ENCODE peak calls at places on chromosome 13, in six cellular contexts. T is transverse colon, X is fibroblast of pulmonary artery, H is spleen, N is ascending aorta, V is BE2C. L is an unnamed sample.

GRCh38 chr13:49410006-49410405 is 33.9 kb downstream of the CAB39L start:
- DNase-seq in V (no peak), N (no peak), H (no peak), X (no peak), T (no peak), L (no peak)

GRCh38 chr13:70391678-70392077 is 283.4 kb upstream of the KLHL1 start:
- DNase-seq in V (no peak), T (peak), H (no peak), X (no peak), N (no peak), L (no peak)

GRCh38 chr13:23322353-23323336 is 110.9 kb downstream of the SACS start:
- DNase-seq in V (no peak), T (no peak), H (no peak), X (no peak), N (no peak), L (no peak)

GRCh38 chr13:65054277-65054676 is 2175.9 kb downstream of the PCDH9 start:
- DNase-seq in V (no peak), T (no peak), N (no peak), H (no peak), X (no peak), L (no peak)

GRCh38 chr13:24135674-24136300 is 24.7 kb upstream of the SPATA13 start:
- DNase-seq in T (no peak), X (peak), N (no peak), H (no peak), V (no peak), L (no peak)

GRCh38 chr13:38262211-38262610 is 87.4 kb upstream of the UFM1 start:
- DNase-seq in T (no peak), N (no peak), X (peak), V (no peak), H (no peak), L (no peak)

GRCh38 chr13:73039201-73040108 is 19.4 kb upstream of the KLF5 start:
- DNase-seq in X (no peak), T (no peak), V (no peak), N (no peak), H (no peak), L (no peak)

GRCh38 chr13:103931396-103931795 is 865.2 kb upstream of the SLC10A2 start:
- DNase-seq in N (no peak), T (no peak), V (no peak), X (no peak), H (no peak), L (no peak)

GRCh38 chr13:33034897-33035296 is 18.7 kb downstream of the KL start:
- DNase-seq in T (no peak), V (no peak), N (no peak), H (no peak), X (no peak), L (no peak)

DNA sequence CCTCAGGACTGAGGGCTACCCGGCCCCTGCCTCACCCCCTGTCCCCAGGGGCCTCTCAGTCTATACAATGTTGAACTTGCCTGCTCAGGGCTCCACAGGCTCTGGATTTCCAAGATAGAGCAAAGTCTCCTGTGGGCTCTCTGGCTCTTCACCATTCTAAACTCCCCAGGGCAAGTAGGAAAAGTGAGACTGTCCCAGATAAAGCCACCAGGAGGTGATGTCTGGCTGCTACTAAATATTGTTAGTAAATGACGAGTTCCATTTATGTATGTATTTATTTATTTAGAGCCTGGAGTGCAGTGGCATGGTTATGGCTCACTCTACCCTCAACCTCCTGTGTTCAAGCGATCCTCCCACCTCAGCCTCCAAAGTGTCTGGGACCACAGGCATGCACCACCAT is 73.6 kb upstream of the SIAH3 start:
- DNase-seq in V (no peak), X (peak), N (no peak), H (no peak), T (no peak), L (no peak)
- TF ChIP-seq CTCF in V (no peak), X (peak), N (no peak), H (peak), T (no peak), L (no peak)

DNA sequence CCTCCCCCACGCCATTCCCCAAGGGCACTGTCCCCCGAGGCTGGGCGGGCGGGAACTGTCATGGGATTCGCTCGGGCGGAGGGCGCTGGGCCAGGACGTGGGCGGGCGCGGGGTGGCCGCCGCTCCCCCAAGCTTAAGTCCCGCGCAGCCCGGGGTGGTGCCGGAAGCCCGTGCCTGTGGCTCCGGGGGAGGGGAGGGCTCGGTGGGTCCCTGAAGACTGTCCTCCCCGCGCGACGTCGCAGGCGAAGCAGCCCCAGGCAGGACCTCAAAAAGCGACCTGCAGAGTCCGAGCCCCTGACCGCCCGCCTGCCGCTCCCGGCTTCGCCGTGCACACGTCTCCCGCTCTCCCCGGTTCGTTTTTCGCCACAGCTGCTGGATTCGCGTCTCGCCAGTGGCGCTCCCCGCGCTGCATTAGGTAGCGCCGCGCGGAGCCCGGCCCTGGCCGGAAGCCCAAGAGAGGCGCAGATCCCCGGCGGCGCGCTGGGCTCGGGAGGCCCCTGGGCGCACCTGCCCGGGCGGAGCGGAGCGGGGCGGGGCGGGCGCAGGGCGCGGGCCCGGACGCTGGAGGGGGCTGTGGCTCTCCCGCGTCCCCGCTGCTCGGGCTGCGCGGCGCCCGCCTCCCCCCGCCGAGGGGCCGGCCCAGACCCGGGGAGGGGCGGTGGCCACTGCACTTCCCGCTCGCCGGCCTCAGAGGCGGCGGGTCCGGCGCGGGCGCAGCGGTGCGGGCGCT is at the start of gene FARP1:
- DNase-seq in X (peak), T (peak), H (peak), V (peak), N (no peak), L (peak)
- TF ChIP-seq CTCF in X (no peak), T (no peak), H (peak), V (no peak), N (no peak), L (peak)

GRCh38 chr13:62627226-62627625 is 1211.6 kb upstream of the PCDH20 start:
- DNase-seq in T (no peak), V (no peak), X (no peak), H (peak), N (no peak), L (no peak)

GRCh38 chr13:62631124-62631523 is 1215.5 kb upstream of the PCDH20 start:
- DNase-seq in N (no peak), X (no peak), H (no peak), T (no peak), V (no peak), L (no peak)

GRCh38 chr13:62633448-62633847 is 1217.8 kb upstream of the PCDH20 start:
- DNase-seq in N (no peak), X (no peak), V (no peak), H (no peak), T (no peak), L (no peak)

GRCh38 chr13:62629618-62630017 is 1214.0 kb upstream of the PCDH20 start:
- DNase-seq in T (no peak), X (no peak), V (peak), H (no peak), N (no peak), L (no peak)

DNA sequence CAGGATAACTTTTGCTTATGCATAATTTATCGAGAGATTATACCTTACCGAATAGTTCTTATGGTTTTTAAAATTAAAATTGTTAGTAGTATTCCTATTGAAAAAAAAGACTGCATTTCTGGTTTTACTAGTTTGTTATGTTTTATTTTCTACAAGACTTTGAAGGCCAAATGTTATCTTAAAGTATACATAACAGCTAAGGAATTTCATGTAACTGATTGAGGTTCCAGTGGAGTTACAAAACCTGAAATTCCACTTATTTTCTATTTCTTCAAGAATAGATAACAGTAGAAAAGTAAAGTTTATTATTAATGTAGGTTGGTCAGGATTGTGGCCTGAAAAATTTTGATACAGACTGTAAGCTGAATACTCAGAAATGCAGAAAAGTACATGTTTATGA is 1216.0 kb upstream of the PCDH20 start:
- DNase-seq in T (no peak), N (no peak), H (no peak), X (no peak), V (no peak), L (no peak)
- TF ChIP-seq CTCF in T (no peak), N (no peak), H (no peak), X (no peak), V (no peak), L (no peak)

GRCh38 chr13:26653842-26654241 is 96.4 kb downstream of the WASF3 start:
- DNase-seq in X (no peak), N (no peak), T (no peak), H (no peak), V (no peak), L (no peak)

GRCh38 chr13:26658972-26659371 is 101.5 kb downstream of the WASF3 start:
- DNase-seq in X (no peak), H (no peak), V (no peak), N (no peak), T (no peak), L (no peak)

GRCh38 chr13:26658491-26658890 is 101.0 kb downstream of the WASF3 start:
- DNase-seq in H (no peak), T (no peak), N (no peak), V (no peak), X (no peak), L (no peak)

GRCh38 chr13:26660185-26660584 is 100.4 kb downstream of the GPR12 start:
- DNase-seq in X (no peak), N (no peak), V (no peak), H (no peak), T (no peak), L (no peak)

GRCh38 chr13:26656919-26657318 is 99.4 kb downstream of the WASF3 start:
- DNase-seq in T (no peak), X (peak), N (no peak), V (no peak), H (no peak), L (no peak)
- TF ChIP-seq CTCF in T (peak), X (peak), N (no peak), V (peak), H (no peak), L (no peak)

GRCh38 chr13:76016799-76017198 is 380.7 kb downstream of the LMO7 start:
- DNase-seq in N (no peak), H (no peak), T (peak), V (peak), X (peak), L (no peak)

GRCh38 chr13:76020421-76020955 is 384.4 kb downstream of the LMO7 start:
- DNase-seq in N (no peak), V (no peak), T (no peak), X (no peak), H (no peak), L (no peak)

GRCh38 chr13:76023644-76024043 is 387.5 kb downstream of the LMO7 start:
- DNase-seq in T (no peak), H (no peak), X (no peak), N (no peak), V (no peak), L (no peak)

GRCh38 chr13:76017861-76018556 is 381.9 kb downstream of the LMO7 start:
- DNase-seq in T (no peak), V (no peak), H (no peak), X (no peak), N (no peak), L (no peak)

GRCh38 chr13:76019421-76020044 is 383.4 kb downstream of the LMO7 start:
- DNase-seq in X (no peak), H (no peak), N (no peak), T (no peak), V (peak), L (no peak)
- TF ChIP-seq CTCF in X (peak), H (no peak), N (no peak), T (no peak), V (peak), L (no peak)

GRCh38 chr13:52137489-52137888 is 8.6 kb upstream of the NEK5 start:
- DNase-seq in N (no peak), X (no peak), V (no peak), T (no peak), H (no peak), L (no peak)

GRCh38 chr13:52136763-52137162 is 7.9 kb upstream of the NEK5 start:
- DNase-seq in X (no peak), T (no peak), N (no peak), H (no peak), V (no peak), L (no peak)

GRCh38 chr13:52147225-52147624 is 12.2 kb downstream of the NEK3 start:
- DNase-seq in T (no peak), N (no peak), H (no peak), V (no peak), X (no peak), L (no peak)

GRCh38 chr13:52141299-52141698 is 12.4 kb upstream of the NEK5 start:
- DNase-seq in N (no peak), X (no peak), V (no peak), H (no peak), T (no peak), L (no peak)
- TF ChIP-seq CTCF in N (no peak), X (no peak), V (no peak), H (no peak), T (no peak), L (no peak)

DNA sequence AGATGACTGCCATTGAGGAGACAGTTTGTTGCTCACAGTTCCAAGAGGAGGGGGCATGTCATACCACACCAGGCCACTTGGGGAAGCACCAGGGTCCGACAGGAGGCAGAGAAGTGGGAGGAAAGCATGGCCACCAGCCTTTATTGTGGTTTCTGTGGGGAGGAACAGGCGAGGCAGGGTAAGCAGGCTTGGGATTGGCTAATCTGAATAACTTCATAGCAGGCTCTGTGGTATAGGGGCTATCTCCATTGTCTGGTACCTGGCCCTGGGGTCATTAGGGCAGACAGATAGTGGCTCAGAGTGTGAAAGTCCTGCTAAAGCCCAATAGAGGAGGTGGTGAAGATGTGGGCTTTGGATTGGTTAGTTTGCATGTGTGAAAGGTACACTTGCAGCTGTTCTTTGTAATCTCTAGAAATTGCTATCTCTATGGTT is 35.5 kb downstream of the CBY2 start:
- DNase-seq in N (no peak), V (peak), T (no peak), H (no peak), X (no peak), L (no peak)
- TF ChIP-seq CTCF in N (no peak), V (peak), T (no peak), H (no peak), X (peak), L (no peak)

GRCh38 chr13:43874512-43875092 is 4.9 kb downstream of the CCDC122 start:
- DNase-seq in V (no peak), N (no peak), H (no peak), X (peak), T (no peak), L (no peak)
- TF ChIP-seq CTCF in V (peak), N (peak), H (peak), X (peak), T (peak), L (peak)